ENCODE peak calls at places on chromosome 21, in six cellular contexts. D, H, E, F, R and I are unnamed samples.
A peak's percentile ranks its signal among the peaks of the same experiment; 100 is the strongest.

GRCh38 chr21:16509466-16509865 is 779.7 kb downstream of the USP25 start:
- DNase-seq in D (no peak), H (no peak), E (no peak), F (no peak), R (no peak), I (no peak)

GRCh38 chr21:28745131-28746055 is 247.3 kb downstream of the LTN1 start:
- DNase-seq in D (peak; percentile 64), H (peak; percentile 33), E (peak; percentile 64), F (peak; percentile 66), R (no peak), I (peak; percentile 72)

GRCh38 chr21:25186278-25186677 is 421.0 kb downstream of the MRPL39 start:
- DNase-seq in D (no peak), H (peak; percentile 60), E (no peak), F (no peak), R (no peak), I (no peak)

GRCh38 chr21:28742527-28742926 is 250.2 kb downstream of the LTN1 start:
- DNase-seq in D (no peak), H (no peak), E (no peak), F (no peak), R (no peak), I (no peak)

GRCh38 chr21:46080171-46081021 is 17.5 kb upstream of the COL6A2 start:
- DNase-seq in D (no peak), H (no peak), E (peak; percentile 30), F (no peak), R (no peak), I (peak; percentile 32)

GRCh38 chr21:45528028-45528705 is 14.1 kb downstream of the SLC19A1 start:
- DNase-seq in D (no peak), H (no peak), E (peak; percentile 2), F (no peak), R (no peak), I (no peak)

GRCh38 chr21:45580576-45581321 is 38.5 kb upstream of the SLC19A1 start:
- DNase-seq in D (no peak), H (no peak), E (no peak), F (no peak), R (no peak), I (peak; percentile 72)

GRCh38 chr21:35179990-35180557 is 131.0 kb upstream of the RUNX1 start:
- DNase-seq in D (no peak), H (no peak), E (no peak), F (no peak), R (no peak), I (no peak)

GRCh38 chr21:46153259-46154154 is 1.9 kb downstream of the FTCD start:
- DNase-seq in D (no peak), H (no peak), E (peak; percentile 74), F (peak; percentile 58), R (peak; percentile 62), I (no peak)

GRCh38 chr21:26977741-26978140 is 10.9 kb upstream of the ADAMTS5 start:
- DNase-seq in D (no peak), H (no peak), E (no peak), F (no peak), R (no peak), I (no peak)

GRCh38 chr21:27725916-27726315 is 759.0 kb upstream of the ADAMTS5 start:
- DNase-seq in D (no peak), H (no peak), E (no peak), F (no peak), R (no peak), I (no peak)

GRCh38 chr21:22343721-22344120 is 1345.5 kb downstream of the NCAM2 start:
- DNase-seq in D (no peak), H (no peak), E (no peak), F (no peak), R (no peak), I (no peak)

GRCh38 chr21:29230541-29231275 is 68.0 kb upstream of the BACH1 start:
- DNase-seq in D (no peak), H (no peak), E (no peak), F (no peak), R (no peak), I (no peak)

GRCh38 chr21:43338951-43339350 is 88.0 kb downstream of the SIK1 start:
- DNase-seq in D (no peak), H (no peak), E (no peak), F (no peak), R (no peak), I (no peak)

GRCh38 chr21:14875704-14876364 is 189.0 kb downstream of the NRIP1 start:
- DNase-seq in D (no peak), H (peak; percentile 80), E (no peak), F (no peak), R (no peak), I (no peak)

GRCh38 chr21:25995283-25995682 is 175.3 kb downstream of the APP start:
- DNase-seq in D (no peak), H (no peak), E (no peak), F (no peak), R (no peak), I (no peak)

GRCh38 chr21:29245104-29245643 is 53.5 kb upstream of the BACH1 start:
- DNase-seq in D (no peak), H (no peak), E (no peak), F (no peak), R (no peak), I (no peak)

GRCh38 chr21:37516998-37517397 is 150.4 kb downstream of the DYRK1A start:
- DNase-seq in D (no peak), H (no peak), E (no peak), F (no peak), R (no peak), I (no peak)

GRCh38 chr21:37520801-37521200 is 154.2 kb downstream of the DYRK1A start:
- DNase-seq in D (no peak), H (no peak), E (no peak), F (no peak), R (no peak), I (no peak)

GRCh38 chr21:37525810-37526209 is 159.2 kb downstream of the DYRK1A start:
- DNase-seq in D (no peak), H (no peak), E (no peak), F (no peak), R (no peak), I (no peak)

GRCh38 chr21:37522641-37523295 is 156.2 kb downstream of the DYRK1A start:
- DNase-seq in D (no peak), H (no peak), E (no peak), F (no peak), R (no peak), I (no peak)

GRCh38 chr21:37521658-37522057 is 155.1 kb downstream of the DYRK1A start:
- DNase-seq in D (no peak), H (no peak), E (no peak), F (no peak), R (no peak), I (no peak)
- TF ChIP-seq POLR2A in D (no peak), H (peak; percentile 36), E (no peak), F (no peak), R (no peak), I (no peak)

DNA sequence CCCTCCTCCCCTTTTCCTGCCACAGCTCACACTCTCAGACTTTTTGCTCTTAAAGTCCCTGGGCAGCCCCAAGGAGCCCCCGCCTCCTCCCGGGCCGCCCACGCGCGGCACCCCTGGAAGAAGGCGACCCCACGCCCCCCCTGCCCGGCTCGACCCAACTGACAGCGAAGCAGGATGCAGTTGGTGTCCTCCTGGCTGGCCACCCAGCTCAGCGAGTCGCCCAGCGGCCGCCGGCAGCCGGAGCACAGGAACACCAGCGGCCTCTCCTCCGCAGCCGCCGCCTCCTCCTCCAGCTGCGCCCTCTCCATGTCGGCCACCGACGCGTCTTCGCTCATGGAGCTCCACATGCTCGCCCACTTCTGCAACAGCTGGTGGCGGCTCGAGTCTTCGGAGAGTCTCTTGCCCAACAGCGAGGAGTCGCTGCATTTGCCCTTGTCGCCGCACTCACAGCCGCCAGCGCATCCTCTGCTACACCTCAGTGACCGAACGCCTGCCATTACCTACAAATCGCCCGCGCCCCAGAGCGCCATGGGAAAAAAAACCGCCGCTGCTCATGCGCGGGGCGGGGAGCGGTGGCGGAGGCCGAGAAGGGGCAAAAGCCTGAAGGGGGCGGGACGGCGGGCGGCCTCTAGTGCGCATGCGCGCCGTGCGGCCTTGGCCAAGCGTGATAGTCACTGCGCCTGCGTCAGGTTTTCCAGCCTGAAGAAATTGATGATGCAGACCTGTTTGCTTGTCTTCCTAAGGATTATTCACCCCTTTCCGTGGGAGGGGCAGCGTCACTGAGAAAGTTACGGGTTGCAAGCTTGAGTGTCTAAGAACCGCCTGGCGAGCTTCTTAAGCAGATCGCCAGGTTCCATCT is at the start of gene MIS18A:
- DNase-seq in D (peak; percentile 85), H (peak; percentile 73), E (peak; percentile 94), F (peak; percentile 91), R (peak; percentile 81), I (peak; percentile 94)
- TF ChIP-seq POLR2A in D (peak; percentile 88), H (peak; percentile 89), E (peak; percentile 57), F (peak; percentile 80), R (peak; percentile 62), I (no peak)

DNA sequence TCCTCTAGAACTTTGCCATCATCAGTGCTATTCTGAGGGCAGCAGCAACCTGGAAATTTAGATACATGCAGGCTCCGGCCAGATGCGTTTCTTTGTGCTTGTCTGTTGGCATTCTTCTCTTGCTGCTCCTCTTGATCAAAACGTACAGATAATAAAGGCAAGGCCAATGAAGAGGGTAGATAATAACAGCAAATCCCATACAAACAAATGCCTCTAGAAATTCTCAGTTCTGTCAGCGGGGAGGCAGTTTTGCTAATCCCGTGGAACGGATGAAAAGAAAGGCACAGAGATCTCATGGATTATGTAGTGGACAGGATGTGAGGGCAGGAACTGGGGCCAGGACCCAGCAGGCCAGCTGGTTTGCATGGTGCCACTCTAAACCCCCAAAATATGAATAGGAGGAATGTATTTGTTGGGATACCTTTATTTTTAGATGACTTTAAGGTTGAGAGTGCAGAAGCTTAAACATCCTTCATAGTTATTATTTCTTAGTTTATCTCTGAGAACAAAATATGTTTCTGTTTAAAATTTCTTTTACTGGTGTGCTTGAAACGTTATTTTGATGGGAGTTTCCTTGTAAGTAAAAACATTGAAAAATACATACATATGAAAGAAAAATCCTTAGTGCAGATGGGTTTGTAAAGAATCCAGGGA is 1.5 kb downstream of the ITSN1 start:
- DNase-seq in D (no peak), H (no peak), E (no peak), F (no peak), R (no peak), I (no peak)
- TF ChIP-seq POLR2A in D (no peak), H (no peak), E (no peak), F (no peak), R (no peak), I (no peak)

GRCh38 chr21:42010507-42011493 is 640 bp upstream of the ZBTB21 start:
- DNase-seq in D (no peak), H (no peak), E (peak; percentile 37), F (peak; percentile 43), R (peak; percentile 48), I (no peak)

GRCh38 chr21:42013901-42014300 is 3.7 kb upstream of the ZBTB21 start:
- DNase-seq in D (no peak), H (no peak), E (no peak), F (no peak), R (no peak), I (no peak)

GRCh38 chr21:42012763-42013329 is 2.7 kb upstream of the ZBTB21 start:
- DNase-seq in D (no peak), H (no peak), E (no peak), F (no peak), R (no peak), I (no peak)

GRCh38 chr21:42013338-42013737 is 3.2 kb upstream of the ZBTB21 start:
- DNase-seq in D (no peak), H (no peak), E (no peak), F (no peak), R (no peak), I (no peak)

DNA sequence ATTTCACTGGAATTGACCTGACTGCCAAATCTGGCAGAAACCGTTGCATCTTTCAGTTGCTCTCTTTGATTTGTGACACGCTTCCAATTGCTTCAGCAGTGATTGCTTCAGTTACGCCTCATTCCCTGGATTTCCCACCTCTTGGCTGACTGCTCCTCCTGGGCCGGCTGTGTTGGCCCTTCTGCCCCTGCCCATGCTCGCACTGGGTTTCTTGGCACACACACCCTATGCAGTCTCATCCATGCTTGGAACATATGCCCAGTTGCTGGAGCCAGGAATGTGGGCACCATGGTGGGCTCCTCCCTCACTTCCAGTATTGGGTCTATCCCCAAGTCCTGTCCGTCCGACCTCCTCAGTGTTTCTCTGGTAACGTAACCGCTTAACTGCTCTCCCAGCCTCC is 2.2 kb upstream of the ZBTB21 start:
- DNase-seq in D (no peak), H (no peak), E (no peak), F (no peak), R (no peak), I (no peak)
- TF ChIP-seq POLR2A in D (no peak), H (no peak), E (no peak), F (no peak), R (no peak), I (no peak)